ENCODE peak calls at places on chromosomes 11 and 22, in ten cellular contexts. K is cardiac fibroblast, X is A549, W is MM.1S, C is fibroblast of mammary gland, J is uterus, O is mammary epithelial cell, M is nephron progenitor cell, Z is progenitor cell of endocrine pancreas, Q is lower leg skin. S is an unnamed sample.
A peak's percentile ranks its signal among the peaks of the same experiment; 100 is the strongest.

GRCh38 chr22:38079804-38080203 is 4.2 kb downstream of the SLC16A8 start:
- DNase-seq in K (no peak), X (no peak), W (no peak), C (no peak), J (no peak), O (no peak), M (no peak), Z (no peak), Q (no peak), S (peak; percentile 46)

GRCh38 chr11:85815186-85815911 is 4.4 kb upstream of the SYTL2 start:
- DNase-seq in K (no peak), X (no peak), W (no peak), C (peak; percentile 92), J (no peak), O (peak; percentile 62), M (no peak), Z (no peak), Q (no peak), S (no peak)

GRCh38 chr11:118238947-118239346 is 13.2 kb downstream of the MPZL3 start:
- DNase-seq in K (no peak), X (no peak), W (no peak), C (no peak), J (no peak), O (no peak), M (no peak), Z (no peak), Q (no peak), S (peak; percentile 59)

GRCh38 chr11:116492600-116492999 is 280.2 kb downstream of the BUD13 start:
- DNase-seq in K (no peak), X (no peak), W (no peak), C (no peak), J (no peak), O (no peak), M (no peak), Z (no peak), Q (no peak), S (no peak)

GRCh38 chr22:38911434-38911833 is 39.4 kb upstream of the CBX6 start:
- DNase-seq in K (no peak), X (no peak), W (no peak), C (no peak), J (no peak), O (no peak), M (no peak), Z (no peak), Q (no peak), S (no peak)

GRCh38 chr11:55970935-55971334 is 1.2 kb upstream of the OR10AG1 start:
- DNase-seq in K (no peak), X (no peak), W (no peak), C (no peak), J (no peak), O (no peak), M (no peak), Z (no peak), Q (no peak), S (no peak)

GRCh38 chr11:10304495-10305261 is at the start of gene ADM:
- DNase-seq in K (peak; percentile 97), X (peak; percentile 91), W (peak; percentile 93), C (peak; percentile 89), J (peak; percentile 91), O (peak; percentile 91), M (peak; percentile 86), Z (peak; percentile 69), Q (peak; percentile 92), S (peak; percentile 96)

GRCh38 chr11:114142646-114143045 is 83.1 kb downstream of the ZBTB16 start:
- DNase-seq in K (no peak), X (no peak), W (no peak), C (no peak), J (no peak), O (no peak), M (no peak), Z (no peak), Q (no peak), S (no peak)

GRCh38 chr22:47634342-47634741 is 871.9 kb downstream of the TBC1D22A start:
- DNase-seq in K (no peak), X (no peak), W (peak; percentile 9), C (no peak), J (no peak), O (no peak), M (no peak), Z (no peak), Q (no peak), S (no peak)
- TF ChIP-seq CTCF in K (no peak), X (no peak), W (no peak), C (no peak), J (no peak), O (no peak), M (no peak), Z (no peak), Q (no peak), S (no peak)

DNA sequence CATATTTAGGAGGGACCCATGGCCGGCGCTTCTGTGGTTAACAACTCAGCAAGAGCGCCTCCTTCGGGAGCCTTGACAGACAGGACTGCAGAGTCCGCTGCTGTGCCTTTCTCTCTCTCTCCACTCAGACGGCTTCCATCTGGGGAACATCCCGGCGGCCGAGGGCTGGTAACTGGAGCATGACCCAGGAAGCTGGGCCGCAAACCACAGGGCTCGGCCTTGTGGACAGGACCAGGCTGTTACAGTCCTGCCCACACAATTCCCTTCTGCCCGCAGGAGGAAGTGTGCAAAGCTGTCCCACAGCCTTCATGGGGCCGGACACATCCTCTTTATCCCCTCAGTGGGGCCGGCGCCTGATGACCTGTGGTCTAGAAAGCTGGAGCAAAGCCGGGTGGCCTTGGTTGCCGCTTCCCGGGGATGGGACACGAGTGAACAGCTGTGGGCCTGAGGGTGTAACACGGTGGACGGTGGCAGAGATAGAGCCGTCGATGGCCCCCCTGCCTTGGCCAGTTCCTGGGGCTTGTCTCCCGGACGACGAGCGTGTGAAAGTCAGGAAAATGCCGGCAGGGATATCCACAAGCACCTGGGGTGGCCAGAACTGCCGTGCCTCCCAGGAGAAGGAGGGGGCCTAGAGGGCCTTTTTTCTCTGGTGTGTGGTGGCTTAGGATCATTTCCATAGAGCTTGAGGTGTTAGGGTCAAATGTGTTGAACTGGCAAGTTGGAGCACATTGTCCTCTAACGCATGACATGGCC is 50.1 kb downstream of the FBLN1 start:
- DNase-seq in K (peak; percentile 94), X (no peak), W (no peak), C (peak; percentile 97), J (peak; percentile 57), O (peak; percentile 87), M (peak; percentile 51), Z (no peak), Q (no peak), S (peak; percentile 36)
- TF ChIP-seq CTCF in K (peak; percentile 43), X (no peak), W (no peak), C (peak; percentile 42), J (peak; percentile 22), O (peak; percentile 38), M (no peak), Z (no peak), Q (no peak), S (no peak)

GRCh38 chr11:8758619-8759169 is 76.1 kb downstream of the RPL27A start:
- DNase-seq in K (no peak), X (no peak), W (no peak), C (no peak), J (no peak), O (no peak), M (no peak), Z (no peak), Q (no peak), S (no peak)

GRCh38 chr11:8757047-8757446 is 74.5 kb downstream of the RPL27A start:
- DNase-seq in K (no peak), X (no peak), W (no peak), C (no peak), J (no peak), O (no peak), M (no peak), Z (no peak), Q (no peak), S (no peak)

GRCh38 chr11:8757533-8757932 is 74.9 kb downstream of the RPL27A start:
- DNase-seq in K (no peak), X (no peak), W (no peak), C (no peak), J (no peak), O (no peak), M (no peak), Z (no peak), Q (no peak), S (no peak)

GRCh38 chr11:8756201-8756600 is 73.6 kb downstream of the RPL27A start:
- DNase-seq in K (no peak), X (no peak), W (no peak), C (peak; percentile 42), J (no peak), O (no peak), M (no peak), Z (no peak), Q (no peak), S (no peak)

DNA sequence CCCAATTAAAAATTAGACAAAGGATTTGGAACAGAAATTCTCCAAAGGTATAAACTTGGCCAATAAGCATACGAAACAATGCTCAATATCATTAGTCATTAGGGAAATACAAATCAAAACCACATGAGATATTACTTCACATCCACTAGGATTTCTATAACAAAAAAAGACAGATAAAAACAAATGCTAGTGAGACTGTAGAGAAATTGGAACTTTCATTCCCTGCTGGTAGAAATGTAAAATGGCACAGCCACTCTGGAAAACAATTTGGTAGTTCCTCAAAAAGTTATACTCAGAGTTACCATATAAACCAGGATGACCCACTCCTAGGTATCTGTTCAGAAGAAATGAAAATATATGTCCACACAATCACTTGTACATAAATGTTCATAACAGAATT is 71.6 kb downstream of the RPL27A start:
- DNase-seq in K (peak; percentile 56), X (no peak), W (no peak), C (peak; percentile 75), J (no peak), O (peak; percentile 33), M (no peak), Z (no peak), Q (no peak), S (no peak)
- TF ChIP-seq CTCF in K (peak; percentile 53), X (no peak), W (no peak), C (peak; percentile 53), J (no peak), O (peak; percentile 36), M (no peak), Z (no peak), Q (no peak), S (no peak)

GRCh38 chr11:36147491-36147890 is 141.7 kb downstream of the COMMD9 start:
- DNase-seq in K (no peak), X (no peak), W (no peak), C (no peak), J (no peak), O (no peak), M (no peak), Z (no peak), Q (no peak), S (no peak)

GRCh38 chr11:36150986-36151385 is 138.2 kb downstream of the COMMD9 start:
- DNase-seq in K (peak; percentile 47), X (no peak), W (no peak), C (peak; percentile 75), J (no peak), O (no peak), M (no peak), Z (no peak), Q (no peak), S (no peak)

GRCh38 chr11:36148701-36149100 is 140.5 kb downstream of the COMMD9 start:
- DNase-seq in K (no peak), X (no peak), W (no peak), C (no peak), J (no peak), O (no peak), M (no peak), Z (no peak), Q (no peak), S (no peak)

GRCh38 chr11:36151933-36152580 is 137.2 kb downstream of the COMMD9 start:
- DNase-seq in K (peak; percentile 56), X (no peak), W (no peak), C (peak; percentile 86), J (no peak), O (no peak), M (no peak), Z (no peak), Q (no peak), S (no peak)

GRCh38 chr11:36149538-36150242 is 139.5 kb downstream of the COMMD9 start:
- DNase-seq in K (peak; percentile 97), X (peak; percentile 98), W (peak; percentile 69), C (peak; percentile 99), J (peak; percentile 38), O (peak; percentile 100), M (no peak), Z (no peak), Q (peak; percentile 85), S (no peak)
- TF ChIP-seq CTCF in K (peak; percentile 50), X (peak; percentile 74), W (peak; percentile 70), C (peak; percentile 65), J (no peak), O (peak; percentile 76), M (peak; percentile 25), Z (peak; percentile 42), Q (no peak), S (peak; percentile 39)

S was measured in right lobe of liver.